ENCODE peak calls at places on chromosomes 6 and 20, in seven cellular contexts. N is neural progenitor cell, B is A549, H is cardiac fibroblast, S is AG04450, X is progenitor cell of endocrine pancreas, Z is WERI-Rb-1. J is an unnamed sample.

GRCh38 chr6:111552241-111552744 is 53.4 kb downstream of the TRAF3IP2 start:
- DNase-seq in B (no peak), N (peak; percentile 76), H (peak; percentile 95), Z (peak; percentile 38), S (peak; percentile 95), X (peak; percentile 52), J (peak; percentile 99)

GRCh38 chr6:73079978-73080377 is 145.3 kb downstream of the KHDC1L start:
- DNase-seq in S (no peak), Z (no peak), N (no peak), X (no peak), H (peak; percentile 35), B (no peak), J (peak; percentile 16)

GRCh38 chr6:137423444-137424168 is 70.6 kb downstream of the OLIG3 start:
- DNase-seq in N (no peak), B (no peak), S (no peak), X (no peak), H (no peak), Z (peak; percentile 35), J (no peak)

GRCh38 chr6:164911873-164912580 is 397.4 kb downstream of the C6orf118 start:
- DNase-seq in H (no peak), S (no peak), Z (no peak), N (no peak), B (no peak), X (no peak), J (peak; percentile 6)

GRCh38 chr6:39365281-39366074 is 43.0 kb upstream of the KCNK16 start:
- DNase-seq in H (peak; percentile 65), X (no peak), B (no peak), S (no peak), N (no peak), Z (peak; percentile 8), J (peak; percentile 56)

GRCh38 chr20:22490287-22491187 is 93.8 kb downstream of the FOXA2 start:
- DNase-seq in B (peak; percentile 91), X (peak; percentile 93), N (peak; percentile 86), H (no peak), S (no peak), Z (no peak), J (no peak)

GRCh38 chr6:139243531-139243930 is 48.3 kb downstream of the TXLNB start:
- DNase-seq in X (no peak), N (no peak), S (no peak), B (no peak), Z (no peak), H (no peak), J (no peak)

GRCh38 chr6:170091639-170092579 is 199.0 kb downstream of the DLL1 start:
- DNase-seq in N (no peak), S (no peak), X (no peak), Z (no peak), H (no peak), B (no peak), J (no peak)

GRCh38 chr6:2866183-2866846 is 24.7 kb upstream of the SERPINB1 start:
- DNase-seq in B (no peak), S (no peak), Z (no peak), H (no peak), X (no peak), N (no peak), J (no peak)

GRCh38 chr6:20640181-20640580 is 105.9 kb downstream of the CDKAL1 start:
- DNase-seq in Z (no peak), B (no peak), S (no peak), N (no peak), X (no peak), H (no peak), J (no peak)

GRCh38 chr6:131061771-131062160 is 1.3 kb downstream of the EPB41L2 start:
- DNase-seq in S (no peak), N (no peak), X (no peak), H (peak; percentile 39), B (no peak), Z (no peak), J (no peak)

GRCh38 chr6:41512146-41512701 is 34.0 kb upstream of the FOXP4 start:
- DNase-seq in Z (no peak), H (no peak), N (no peak), X (no peak), B (no peak), S (no peak), J (no peak)

GRCh38 chr6:90146024-90146423 is 150.6 kb downstream of the BACH2 start:
- DNase-seq in S (no peak), N (no peak), B (no peak), X (no peak), Z (no peak), H (no peak), J (no peak)

GRCh38 chr6:21277601-21278043 is 315.9 kb upstream of the SOX4 start:
- DNase-seq in Z (no peak), N (peak; percentile 44), S (no peak), H (no peak), X (no peak), B (no peak), J (no peak)

GRCh38 chr6:83708970-83709747 is at the start of gene SNAP91:
- DNase-seq in B (no peak), H (no peak), X (peak; percentile 53), Z (peak; percentile 92), N (peak; percentile 88), S (no peak), J (no peak)

GRCh38 chr6:12851123-12851695 is 134.6 kb downstream of the PHACTR1 start:
- DNase-seq in B (no peak), H (peak; percentile 29), X (no peak), N (no peak), S (no peak), Z (no peak), J (peak; percentile 80)

GRCh38 chr6:70396796-70397729 is 16.2 kb upstream of the FAM135A start:
- DNase-seq in N (no peak), S (no peak), X (no peak), H (peak; percentile 74), B (no peak), Z (no peak), J (no peak)

GRCh38 chr20:42556575-42556974 is 633.1 kb downstream of the PTPRT start:
- DNase-seq in B (no peak), N (no peak), S (no peak), Z (no peak), H (no peak), X (no peak), J (no peak)

GRCh38 chr6:49692534-49692933 is 20.8 kb downstream of the CRISP2 start:
- DNase-seq in S (no peak), B (no peak), Z (no peak), N (no peak), X (no peak), H (no peak), J (no peak)

GRCh38 chr6:166540631-166541331 is 45.7 kb downstream of the RAMACL start:
- DNase-seq in S (no peak), H (peak; percentile 69), X (no peak), N (no peak), B (no peak), Z (no peak), J (no peak)

GRCh38 chr6:1096967-1097765 is 214.7 kb upstream of the FOXQ1 start:
- DNase-seq in Z (no peak), B (no peak), X (no peak), N (no peak), S (no peak), H (no peak), J (no peak)

GRCh38 chr6:106117579-106117978 is 31.4 kb downstream of the PRDM1 start:
- DNase-seq in H (no peak), X (no peak), B (no peak), Z (no peak), N (no peak), S (no peak), J (no peak)

GRCh38 chr6:51515052-51515402 is 572.4 kb downstream of the PKHD1 start:
- DNase-seq in B (no peak), N (no peak), X (no peak), Z (no peak), H (no peak), S (no peak), J (no peak)

GRCh38 chr20:34579191-34579661 is 20.7 kb downstream of the MAP1LC3A start:
- DNase-seq in X (no peak), Z (peak; percentile 42), H (peak; percentile 90), N (no peak), B (no peak), S (no peak), J (peak; percentile 78)
- TF ChIP-seq CTCF in X (no peak), Z (peak; percentile 59), H (peak; percentile 85), N (no peak), B (peak; percentile 82), S (peak; percentile 69), J (peak; percentile 81)

GRCh38 chr6:26450240-26450639 is 7.5 kb upstream of the BTN2A1 start:
- DNase-seq in X (no peak), B (no peak), Z (no peak), H (no peak), S (no peak), N (no peak), J (no peak)
- TF ChIP-seq CTCF in X (no peak), B (no peak), Z (no peak), H (peak; percentile 1), S (no peak), N (no peak), J (no peak)

GRCh38 chr20:10171864-10172751 is 46.5 kb upstream of the SNAP25 start:
- DNase-seq in N (peak; percentile 63), X (peak; percentile 24), S (no peak), Z (peak; percentile 69), B (peak; percentile 89), H (peak; percentile 16), J (peak; percentile 5)
- TF ChIP-seq CTCF in N (peak; percentile 15), X (peak; percentile 12), S (no peak), Z (peak; percentile 1), B (peak; percentile 20), H (no peak), J (no peak)

DNA sequence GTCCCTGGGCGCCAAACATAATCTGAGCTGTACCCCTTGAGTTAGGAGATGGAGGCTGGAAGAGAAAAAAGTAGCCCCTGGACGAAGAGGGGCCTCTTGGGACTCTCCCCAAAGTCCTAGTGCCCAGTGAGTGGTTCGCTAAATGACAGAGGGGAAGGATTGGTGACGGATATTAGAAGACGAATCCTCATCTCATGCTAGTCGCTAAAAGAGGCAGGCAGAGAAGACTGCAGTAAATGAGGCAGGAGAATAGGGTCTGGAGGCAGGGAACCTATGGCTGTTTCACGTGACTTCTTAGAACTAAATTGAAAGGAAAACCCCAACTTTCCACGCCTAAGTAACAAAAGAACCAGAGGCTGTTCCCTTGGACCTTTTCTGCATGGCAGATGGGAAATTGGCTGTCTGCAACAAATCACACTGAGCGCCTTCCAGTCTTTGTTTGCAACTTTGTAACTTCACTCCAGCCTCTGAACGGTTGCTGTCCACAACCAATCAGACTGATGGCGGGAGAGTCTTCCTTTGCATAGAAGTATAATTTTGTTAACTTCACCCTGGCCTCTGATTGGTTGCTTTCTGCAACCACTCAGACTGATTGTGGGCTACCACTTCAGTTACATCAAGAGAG is 730 bp upstream of the RBL1 start:
- DNase-seq in B (no peak), N (peak; percentile 7), H (no peak), S (no peak), Z (no peak), X (no peak), J (no peak)
- TF ChIP-seq CTCF in B (no peak), N (no peak), H (no peak), S (no peak), Z (no peak), X (no peak), J (no peak)

DNA sequence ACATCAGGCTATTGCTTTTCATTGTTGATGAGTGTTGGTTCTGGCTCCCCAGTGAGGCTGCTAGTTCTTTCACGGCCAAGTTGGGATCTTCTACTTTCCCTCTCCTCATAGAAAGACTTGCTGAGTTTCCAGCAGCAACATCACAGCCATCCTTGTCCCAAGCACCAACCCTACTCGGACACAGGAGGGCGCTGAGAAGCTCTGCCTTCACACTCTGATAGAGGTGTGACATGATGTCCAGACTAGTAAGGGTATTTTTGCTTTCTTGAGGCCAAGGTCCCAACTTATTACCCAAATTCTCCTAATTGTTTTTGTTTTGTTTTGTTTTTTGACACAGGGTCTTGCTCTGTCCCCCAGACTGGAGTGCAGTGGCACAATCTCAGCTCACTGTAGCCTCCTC is 3.0 kb upstream of the GCM1 start:
- DNase-seq in Z (peak; percentile 40), H (no peak), S (no peak), B (no peak), N (peak; percentile 37), X (no peak), J (no peak)
- TF ChIP-seq CTCF in Z (peak; percentile 84), H (peak; percentile 32), S (peak; percentile 29), B (no peak), N (peak; percentile 56), X (peak; percentile 18), J (peak; percentile 36)